ENCODE peak calls at places on chromosomes 11 and 22, in five cellular contexts. U is HepG2, P is H1, A is GM12878, B is K562. Y is an unnamed sample.

GRCh38 chr11:34583818-34584217 is 37.1 kb upstream of the EHF start:
- DNase-seq in P (no peak), A (no peak), U (no peak), B (no peak), Y (no peak)

GRCh38 chr11:120775986-120776682 is 247.8 kb upstream of the TBCEL start:
- DNase-seq in U (no peak), P (no peak), B (no peak), A (no peak), Y (no peak)

GRCh38 chr11:117498791-117499190 is 171.1 kb downstream of the CEP164 start:
- DNase-seq in P (no peak), B (no peak), U (no peak), A (no peak), Y (no peak)

GRCh38 chr11:2521081-2521480 is 76.3 kb downstream of the KCNQ1 start:
- DNase-seq in P (no peak), B (no peak), A (no peak), U (no peak), Y (no peak)

GRCh38 chr11:76623884-76624419 is 46.6 kb downstream of the LRRC32 start:
- DNase-seq in A (no peak), P (no peak), B (no peak), U (no peak), Y (no peak)

GRCh38 chr11:89443366-89444303 is 47.5 kb downstream of the NOX4 start:
- DNase-seq in P (no peak), U (no peak), A (no peak), B (no peak), Y (no peak)

GRCh38 chr11:88293931-88294330 is 43.6 kb downstream of the CTSC start:
- DNase-seq in P (no peak), U (no peak), B (no peak), A (no peak), Y (no peak)

GRCh38 chr11:90669094-90669493 is 446.2 kb upstream of the CHORDC1 start:
- DNase-seq in B (no peak), A (no peak), P (no peak), U (no peak), Y (no peak)

GRCh38 chr11:47994417-47994816 is 14.1 kb downstream of the PTPRJ start:
- DNase-seq in A (no peak), U (no peak), B (no peak), P (no peak), Y (no peak)

GRCh38 chr11:47991894-47992293 is 11.5 kb downstream of the PTPRJ start:
- DNase-seq in A (no peak), P (no peak), U (no peak), B (no peak), Y (no peak)

GRCh38 chr11:47989779-47990178 is 9.4 kb downstream of the PTPRJ start:
- DNase-seq in P (no peak), A (no peak), B (no peak), U (no peak), Y (no peak)

GRCh38 chr11:47992959-47993820 is 12.8 kb downstream of the PTPRJ start:
- DNase-seq in B (peak), U (no peak), A (no peak), P (no peak), Y (peak)

GRCh38 chr11:47991266-47991830 is 11.0 kb downstream of the PTPRJ start:
- DNase-seq in U (no peak), P (no peak), B (no peak), A (no peak), Y (no peak)
- TF ChIP-seq ATF3 in U (no peak), P (no peak), B (no peak), A (no peak), Y (no peak)

GRCh38 chr11:124877631-124878496 is 12.6 kb downstream of the ROBO3 start:
- DNase-seq in A (no peak), U (no peak), B (no peak), P (no peak), Y (no peak)
- H2AFZ ChIP-seq in A (no peak), U (no peak), B (no peak), P (no peak), Y (no peak)

GRCh38 chr11:8227156-8228152 is 36.2 kb downstream of the LMO1 start:
- DNase-seq in U (no peak), B (no peak), A (no peak), P (no peak), Y (no peak)
- TF ChIP-seq ATF3 in U (no peak), B (no peak), A (no peak), P (no peak), Y (no peak)

GRCh38 chr22:20205964-20206708 is 55.3 kb upstream of the CCDC188 start:
- DNase-seq in U (peak), P (no peak), B (peak), A (peak), Y (peak)

GRCh38 chr22:20203142-20204099 is 52.6 kb upstream of the CCDC188 start:
- DNase-seq in B (peak), U (peak), A (no peak), P (peak), Y (no peak)

GRCh38 chr22:20205464-20205963 is 54.7 kb upstream of the CCDC188 start:
- DNase-seq in A (no peak), P (no peak), U (no peak), B (no peak), Y (no peak)

GRCh38 chr22:20204281-20204680 is 53.4 kb upstream of the CCDC188 start:
- DNase-seq in U (no peak), A (no peak), B (no peak), P (no peak), Y (no peak)

DNA sequence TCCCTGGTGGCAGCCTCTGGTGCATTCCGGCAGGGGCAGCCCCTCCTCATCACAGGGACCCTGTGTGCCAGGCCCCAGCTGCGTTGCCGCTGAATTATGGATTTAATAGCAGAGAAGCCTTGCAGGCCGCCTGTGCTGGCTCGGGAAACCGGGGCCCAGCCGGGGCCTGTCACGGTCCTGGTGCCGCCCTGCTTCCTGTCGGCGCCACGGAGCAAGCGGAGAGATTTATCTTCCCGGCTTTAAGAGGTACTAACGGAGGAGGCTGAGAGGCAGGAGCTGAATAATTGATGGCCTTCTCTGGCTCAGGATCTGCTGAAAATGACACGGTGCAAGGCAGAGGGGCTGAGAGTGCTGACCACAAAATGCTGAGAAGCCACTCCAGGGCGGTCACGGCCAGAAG is 54.0 kb upstream of the CCDC188 start:
- DNase-seq in B (no peak), A (no peak), P (no peak), U (no peak), Y (no peak)
- H2AFZ ChIP-seq in B (peak), A (no peak), P (no peak), U (no peak), Y (no peak)

GRCh38 chr11:43579919-43580276 is 100.6 kb upstream of the HSD17B12 start:
- DNase-seq in P (no peak), A (no peak), B (no peak), U (no peak), Y (no peak)

GRCh38 chr11:43577566-43578264 is 102.8 kb upstream of the HSD17B12 start:
- DNase-seq in P (no peak), A (no peak), U (no peak), B (no peak), Y (no peak)

GRCh38 chr11:43578346-43579170 is 102.0 kb upstream of the HSD17B12 start:
- DNase-seq in U (no peak), P (no peak), A (no peak), B (no peak), Y (no peak)

GRCh38 chr11:43580735-43581369 is 99.7 kb upstream of the HSD17B12 start:
- DNase-seq in U (no peak), P (no peak), B (peak), A (no peak), Y (no peak)

GRCh38 chr11:43579171-43579918 is 101.2 kb upstream of the HSD17B12 start:
- DNase-seq in P (no peak), U (no peak), B (peak), A (no peak), Y (no peak)
- TF ChIP-seq ATF3 in P (no peak), U (no peak), B (no peak), A (no peak), Y (no peak)

DNA sequence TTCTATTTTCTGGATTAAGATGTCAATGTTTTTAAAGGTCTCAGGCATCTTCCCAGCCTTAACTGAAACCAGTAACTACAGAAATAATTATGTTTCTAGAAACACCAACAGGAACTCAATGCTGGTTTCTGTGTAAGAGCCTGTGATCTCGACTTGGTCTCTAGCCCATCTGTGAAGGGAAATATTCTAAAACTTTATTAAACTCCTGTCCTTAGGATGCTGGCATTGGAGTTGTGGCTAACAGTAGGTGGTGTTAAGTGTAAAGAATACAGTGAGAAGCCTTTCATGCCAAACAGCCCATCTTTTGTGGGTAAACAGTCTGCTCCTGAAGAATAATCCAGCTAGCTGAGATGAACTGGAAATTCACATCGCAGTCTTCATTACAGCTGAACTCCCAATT is 133.2 kb downstream of the ADAMTS15 start:
- DNase-seq in U (no peak), A (no peak), P (no peak), B (no peak), Y (no peak)
- H2AFZ ChIP-seq in U (no peak), A (no peak), P (no peak), B (no peak), Y (no peak)